ENCODE peak calls at places on chromosomes 2 and 18, in eight cellular contexts. S is fibroblast of pulmonary artery; P is cardiac fibroblast; B is prostate gland; G is CD8-positive, alpha-beta T cell; L is heart left ventricle; U is AG10803; H is RWPE2. N is an unnamed sample.

GRCh38 chr2:8684885-8685696 is 3.2 kb downstream of the ID2 start:
- DNase-seq in S (peak; percentile 63), B (peak; percentile 58), L (peak; percentile 65), U (peak; percentile 50), P (peak; percentile 8), G (peak; percentile 53), H (no peak), N (peak; percentile 58)

GRCh38 chr18:31720867-31721266 is 36.5 kb upstream of the B4GALT6 start:
- DNase-seq in G (no peak), P (peak; percentile 13), U (no peak), S (peak; percentile 35), B (no peak), L (no peak), H (no peak), N (peak; percentile 3)

GRCh38 chr2:31011565-31011964 is 126.7 kb downstream of the GALNT14 start:
- DNase-seq in G (no peak), U (no peak), L (no peak), P (no peak), H (no peak), B (no peak), S (no peak), N (no peak)

GRCh38 chr2:149409506-149409905 is 79.1 kb downstream of the LYPD6 start:
- DNase-seq in U (no peak), L (no peak), H (no peak), G (no peak), P (no peak), B (no peak), S (no peak), N (no peak)

GRCh38 chr2:238256594-238257104 is 16.8 kb upstream of the HES6 start:
- DNase-seq in S (peak; percentile 80), P (peak; percentile 85), L (peak; percentile 61), H (peak; percentile 88), B (peak; percentile 90), U (peak; percentile 55), G (peak; percentile 72), N (peak; percentile 40)

GRCh38 chr18:7577706-7578105 is 10.6 kb downstream of the PTPRM start:
- DNase-seq in G (no peak), U (peak; percentile 83), L (no peak), P (peak; percentile 81), B (no peak), H (no peak), S (peak; percentile 66), N (peak; percentile 77)

GRCh38 chr18:48827321-48828200 is 123.2 kb downstream of the SMAD7 start:
- DNase-seq in H (no peak), P (peak; percentile 56), G (no peak), B (no peak), L (peak; percentile 18), U (peak; percentile 66), S (peak; percentile 68), N (peak; percentile 41)

GRCh38 chr18:45102863-45103262 is 422.2 kb downstream of the SETBP1 start:
- DNase-seq in B (no peak), L (no peak), P (no peak), U (no peak), S (no peak), G (no peak), H (no peak), N (no peak)

GRCh38 chr18:34738173-34738894 is 28.2 kb downstream of the DTNA start:
- DNase-seq in B (no peak), G (no peak), L (no peak), H (no peak), U (no peak), P (peak; percentile 34), S (peak; percentile 19), N (peak; percentile 49)

GRCh38 chr2:230444832-230445231 is 28.8 kb downstream of the SP100 start:
- DNase-seq in B (no peak), P (no peak), G (no peak), L (no peak), S (no peak), H (no peak), U (no peak), N (no peak)

GRCh38 chr2:21047161-21048009 is 3.5 kb upstream of the APOB start:
- DNase-seq in P (no peak), L (no peak), U (no peak), S (no peak), G (no peak), H (no peak), B (peak; percentile 58), N (no peak)

DNA sequence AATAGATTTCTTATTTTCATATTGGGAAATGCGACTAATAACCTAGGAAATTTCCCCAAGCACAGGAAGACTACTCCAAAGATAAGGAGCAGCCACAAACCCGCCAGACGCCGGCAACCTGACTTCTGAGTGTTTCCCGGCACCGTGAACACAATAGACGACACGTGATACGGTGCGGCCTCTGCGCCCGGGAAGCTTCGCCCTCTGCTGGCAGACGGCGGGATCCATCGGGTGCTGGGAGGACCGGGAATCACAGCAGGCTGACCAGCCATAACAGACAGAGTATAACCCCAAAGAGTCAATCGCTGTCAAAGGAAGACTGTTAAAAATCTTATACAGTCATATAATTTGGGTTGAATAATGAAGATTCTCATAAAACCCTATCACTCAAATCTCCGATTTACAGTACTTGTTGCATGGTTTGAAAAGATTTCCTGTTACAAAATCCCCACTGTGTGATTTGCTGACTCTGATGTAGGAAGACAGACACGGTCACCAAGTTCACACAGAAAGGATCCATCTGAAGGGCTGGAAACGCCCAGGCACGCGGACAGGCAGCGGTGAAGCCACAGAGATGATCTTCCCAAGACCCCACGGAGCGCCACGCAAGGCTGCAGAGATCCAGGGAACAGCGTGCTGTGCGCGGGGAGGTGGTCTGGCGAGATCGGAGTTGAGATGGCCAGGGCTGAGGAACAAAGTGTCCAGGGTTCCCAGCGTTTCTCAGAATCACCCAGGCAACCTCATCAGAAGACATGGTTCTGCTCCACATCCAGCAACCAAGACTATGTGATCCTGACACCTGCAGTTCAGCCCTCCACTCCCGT is 73.8 kb downstream of the EIPR1 start:
- DNase-seq in H (no peak), G (peak; percentile 74), U (peak; percentile 73), B (peak; percentile 87), P (peak; percentile 85), L (peak; percentile 87), S (peak; percentile 90), N (peak; percentile 93)
- H3K4me3 ChIP-seq in H (no peak overlapping the region), G (no peak overlapping the region), U (peak overlapping the region; percentile 33), B (no peak overlapping the region), P (no peak overlapping the region), L (peak overlapping the region; percentile 4), S (peak overlapping the region; percentile 15), N (peak overlapping the region; percentile 7)

GRCh38 chr2:199606193-199606780 is 148.5 kb upstream of the SATB2 start:
- DNase-seq in P (no peak), G (no peak), L (no peak), S (no peak), U (no peak), H (no peak), B (no peak), N (no peak)
- TF ChIP-seq CTCF in P (peak; percentile 3), G (no peak), L (no peak), S (peak; percentile 16), U (peak; percentile 34), H (peak; percentile 39), B (no peak), N (no peak)

DNA sequence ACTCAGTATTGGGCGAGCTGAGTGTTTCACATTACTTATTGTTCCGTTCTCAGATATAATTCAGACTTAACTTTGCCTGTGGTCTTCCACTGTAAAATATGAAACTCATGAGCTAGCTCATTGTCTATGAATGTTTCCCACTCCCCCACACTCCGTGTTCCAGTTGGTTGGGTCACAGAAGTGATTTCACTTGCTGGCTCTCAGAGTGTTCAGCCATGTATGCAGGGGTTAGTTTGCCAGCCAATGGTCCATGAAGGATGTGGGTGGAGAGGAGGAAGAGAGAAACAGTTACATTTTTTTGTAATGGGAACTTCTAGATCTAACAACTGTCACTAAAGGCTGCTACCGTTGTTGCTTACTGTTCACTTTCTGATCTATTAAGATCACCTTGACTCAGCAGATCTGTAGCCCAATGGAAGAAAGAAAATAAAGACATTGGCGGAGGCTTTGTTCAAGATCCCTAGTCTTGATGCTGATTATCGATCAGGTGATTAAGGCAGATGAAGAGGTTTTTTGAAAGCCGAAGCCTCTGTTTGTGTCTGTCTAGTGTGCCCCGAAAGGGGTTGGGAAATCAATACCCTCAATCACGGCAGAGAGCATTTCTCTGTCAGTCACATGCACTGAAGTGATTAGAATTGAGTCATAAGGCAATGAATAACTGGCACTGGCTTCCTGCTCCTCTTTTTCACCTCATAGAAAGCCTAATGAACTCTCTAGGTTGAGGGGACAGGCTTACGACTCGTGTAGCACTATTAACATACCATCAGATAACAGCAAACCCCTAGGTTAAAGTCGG is 279.7 kb upstream of the FIGN start:
- DNase-seq in U (peak; percentile 5), L (peak; percentile 36), P (peak; percentile 15), G (no peak), S (peak; percentile 21), H (no peak), B (no peak), N (no peak)
- H3K4me3 ChIP-seq in U (no peak overlapping the region), L (no peak overlapping the region), P (no peak overlapping the region), G (no peak overlapping the region), S (no peak overlapping the region), H (no peak overlapping the region), B (no peak overlapping the region), N (no peak overlapping the region)

GRCh38 chr18:76258209-76258608 is 236.8 kb downstream of the ZNF516 start:
- DNase-seq in U (no peak), S (peak; percentile 8), G (no peak), B (no peak), H (no peak), L (no peak), P (no peak), N (no peak)

GRCh38 chr18:76251691-76252090 is 243.4 kb downstream of the ZNF516 start:
- DNase-seq in S (no peak), B (no peak), G (no peak), U (no peak), P (no peak), L (no peak), H (no peak), N (no peak)

GRCh38 chr18:76255070-76255683 is 239.9 kb downstream of the ZNF516 start:
- DNase-seq in H (no peak), P (no peak), S (no peak), U (no peak), B (no peak), G (no peak), L (no peak), N (no peak)

GRCh38 chr18:76256897-76257500 is 238.0 kb downstream of the ZNF516 start:
- DNase-seq in B (no peak), H (no peak), S (peak; percentile 76), P (peak; percentile 62), U (peak; percentile 74), L (no peak), G (no peak), N (peak; percentile 59)

DNA sequence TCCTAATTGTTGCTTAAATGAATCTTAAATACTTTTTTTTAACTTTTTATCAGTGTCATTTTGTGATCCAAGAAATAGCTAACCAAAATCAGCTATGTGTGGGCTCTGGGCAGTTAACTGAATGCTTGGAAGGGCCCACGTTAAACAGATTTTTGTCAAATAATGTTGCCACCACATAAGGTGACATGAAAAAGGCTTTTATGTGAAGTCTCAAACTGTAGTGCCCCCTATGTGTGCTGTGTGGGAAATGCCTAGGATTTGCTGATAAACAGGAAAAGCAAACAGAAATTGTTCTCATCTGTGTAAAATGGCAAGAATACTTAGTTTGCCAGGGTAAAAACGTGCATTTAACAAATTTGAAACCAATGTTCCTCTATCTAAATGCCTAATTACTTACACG is 242.2 kb downstream of the ZNF516 start:
- DNase-seq in H (no peak), G (no peak), B (no peak), L (no peak), U (peak; percentile 10), P (peak; percentile 7), S (peak; percentile 12), N (no peak)
- TF ChIP-seq CTCF in H (peak; percentile 22), G (no peak), B (no peak), L (peak; percentile 38), U (peak; percentile 62), P (no peak), S (peak; percentile 44), N (peak; percentile 45)

N was measured in foreskin fibroblast.